ENCODE peak calls at places on chromosomes 13 and 19, in four cellular contexts. J, G, X and Q are unnamed samples.

GRCh38 chr19:29806098-29806866 is 5.5 kb upstream of the CCNE1 start:
- DNase-seq in J (no peak), X (peak), G (no peak), Q (no peak)

GRCh38 chr19:15448778-15449619 is 757 bp downstream of the WIZ start:
- DNase-seq in X (peak), J (no peak), G (no peak), Q (peak)

GRCh38 chr19:49421039-49421877 is 2.0 kb downstream of the PTH2 start:
- DNase-seq in J (no peak), G (no peak), X (peak), Q (no peak)

GRCh38 chr13:80259159-80259558 is 81.8 kb downstream of the SPRY2 start:
- DNase-seq in G (no peak), J (no peak), X (no peak), Q (no peak)

GRCh38 chr13:30376426-30377311 is 45.6 kb upstream of the UBE2L5 start:
- DNase-seq in J (peak), X (no peak), G (no peak), Q (peak)

GRCh38 chr19:8731428-8732169 is 10.2 kb downstream of the OR2Z1 start:
- DNase-seq in G (no peak), J (no peak), X (peak), Q (no peak)

GRCh38 chr13:46149272-46150133 is 32.5 kb downstream of the LCP1 start:
- DNase-seq in X (no peak), J (no peak), G (no peak), Q (no peak)

GRCh38 chr19:13154911-13155471 is 4.8 kb downstream of the IER2 start:
- DNase-seq in X (peak), J (no peak), G (no peak), Q (no peak)

GRCh38 chr13:110456550-110456949 is 105.0 kb downstream of the RAB20 start:
- DNase-seq in J (no peak), G (no peak), X (no peak), Q (no peak)

GRCh38 chr13:75876371-75877050 is 240.4 kb downstream of the LMO7 start:
- DNase-seq in G (peak), J (peak), X (peak), Q (peak)

GRCh38 chr13:44396963-44397580 is 23.4 kb downstream of the SERP2 start:
- DNase-seq in G (no peak), X (peak), J (no peak), Q (no peak)

GRCh38 chr19:34332027-34332786 is 32.8 kb upstream of the GPI start:
- DNase-seq in J (no peak), G (no peak), X (no peak), Q (no peak)

GRCh38 chr13:91368676-91369425 is 21.4 kb downstream of the MIR17HG start:
- DNase-seq in G (no peak), X (no peak), J (no peak), Q (no peak)

GRCh38 chr19:13839193-13839937 is 37.6 kb upstream of the NANOS3 start:
- DNase-seq in X (peak), J (peak), G (peak), Q (peak)

GRCh38 chr19:45038931-45039893 is at the start of gene CLASRP:
- DNase-seq in G (peak), J (peak), X (peak), Q (peak)

GRCh38 chr13:97221046-97221445 is 1.1 kb upstream of the MBNL2 start:
- DNase-seq in X (no peak), J (no peak), G (no peak), Q (no peak)

GRCh38 chr13:66660013-66660804 is 569.9 kb downstream of the PCDH9 start:
- DNase-seq in G (no peak), J (no peak), X (no peak), Q (no peak)

GRCh38 chr19:56294557-56294956 is 20.1 kb downstream of the ZSCAN5A start:
- DNase-seq in J (no peak), X (no peak), G (no peak), Q (no peak)

GRCh38 chr13:93248627-93249047 is 22.0 kb downstream of the GPC6 start:
- DNase-seq in X (no peak), J (no peak), G (no peak), Q (no peak)
- TF ChIP-seq SPI1 in X (no peak), J (no peak), G (no peak), Q (no peak)

DNA sequence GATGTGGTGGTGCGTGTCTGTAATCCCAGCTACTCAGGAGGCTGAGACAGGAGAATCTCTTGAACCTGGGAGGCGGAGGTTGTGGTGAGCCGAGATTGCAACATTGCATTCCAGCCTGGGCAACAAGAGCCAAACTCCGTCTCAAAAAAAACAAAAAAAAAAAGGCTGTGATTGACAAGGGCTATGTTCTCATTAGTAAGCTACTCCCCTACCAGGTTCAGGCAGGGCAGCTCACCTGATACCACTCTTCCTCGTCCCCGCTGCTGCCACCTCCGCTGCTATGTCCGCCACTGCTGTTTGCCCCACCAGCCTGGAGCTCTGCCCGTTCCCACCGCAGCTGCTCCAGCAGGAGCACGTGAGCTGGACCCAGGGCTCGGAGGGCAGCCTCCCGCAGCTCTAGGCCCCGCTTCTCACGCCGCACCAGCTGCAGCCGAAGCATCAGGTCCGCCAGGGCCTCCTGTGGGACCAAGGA is 9.4 kb downstream of the USHBP1 start:
- DNase-seq in G (no peak), J (no peak), X (no peak), Q (no peak)
- TF ChIP-seq SPI1 in G (no peak), J (no peak), X (no peak), Q (no peak)

GRCh38 chr13:51297556-51297955 is 41.9 kb upstream of the SERPINE3 start:
- DNase-seq in G (no peak), X (no peak), J (no peak), Q (no peak)
- TF ChIP-seq SPI1 in G (no peak), X (no peak), J (no peak), Q (no peak)

GRCh38 chr13:50845211-50845610 is 1.7 kb upstream of the DLEU7 start:
- DNase-seq in J (no peak), G (no peak), X (no peak), Q (no peak)

GRCh38 chr13:50844181-50844875 is 836 bp upstream of the DLEU7 start:
- DNase-seq in G (no peak), X (no peak), J (no peak), Q (no peak)

GRCh38 chr13:50843256-50844043 is at the start of gene DLEU7:
- DNase-seq in X (no peak), J (no peak), G (no peak), Q (no peak)

GRCh38 chr13:50842246-50842645 is 1.2 kb downstream of the DLEU7 start:
- DNase-seq in X (no peak), J (no peak), G (no peak), Q (no peak)

GRCh38 chr13:50842711-50843255 is 709 bp downstream of the DLEU7 start:
- DNase-seq in X (no peak), G (no peak), J (no peak), Q (no peak)
- TF ChIP-seq SPI1 in X (no peak), G (no peak), J (no peak), Q (no peak)

GRCh38 chr19:5247957-5248705 is 92.5 kb downstream of the PTPRS start:
- DNase-seq in X (no peak), J (no peak), G (no peak), Q (no peak)

GRCh38 chr19:5250127-5250659 is 90.4 kb downstream of the PTPRS start:
- DNase-seq in X (no peak), J (no peak), G (no peak), Q (no peak)

GRCh38 chr19:5246554-5247155 is 94.0 kb downstream of the PTPRS start:
- DNase-seq in J (no peak), G (no peak), X (no peak), Q (no peak)

GRCh38 chr19:5251096-5252065 is 89.2 kb downstream of the PTPRS start:
- DNase-seq in J (no peak), G (no peak), X (no peak), Q (no peak)

DNA sequence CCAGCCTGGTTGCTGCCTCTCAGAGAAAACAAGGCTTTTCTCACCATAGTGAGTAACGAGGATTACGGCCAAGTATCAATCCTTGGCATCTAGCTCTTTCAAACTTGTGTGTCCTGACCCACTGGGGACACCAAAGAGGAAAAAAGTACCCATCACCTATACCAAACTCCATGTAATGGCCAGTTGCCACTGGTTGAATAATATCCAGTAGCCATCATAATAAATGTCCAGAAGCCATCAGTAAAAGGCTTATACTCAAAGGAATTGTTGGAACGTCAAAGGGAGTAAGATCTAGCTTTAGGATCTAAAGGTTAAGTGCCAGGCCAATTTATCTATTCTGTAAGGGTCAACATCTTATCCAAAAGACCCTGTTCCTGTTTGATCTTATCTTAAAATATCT is 91.1 kb downstream of the PTPRS start:
- DNase-seq in G (no peak), J (no peak), X (no peak), Q (no peak)
- TF ChIP-seq SPI1 in G (no peak), J (no peak), X (no peak), Q (no peak)

GRCh38 chr19:35512831-35513230 is 618 bp downstream of the DMKN start:
- DNase-seq in X (no peak), G (no peak), J (no peak), Q (no peak)

GRCh38 chr19:35513231-35513974 is at the start of gene DMKN:
- DNase-seq in X (peak), J (no peak), G (no peak), Q (no peak)

GRCh38 chr19:35509861-35510625 is 3.4 kb downstream of the DMKN start:
- DNase-seq in X (peak), J (no peak), G (peak), Q (peak)

GRCh38 chr19:35510626-35510964 is 2.9 kb downstream of the DMKN start:
- DNase-seq in J (no peak), X (no peak), G (no peak), Q (no peak)

DNA sequence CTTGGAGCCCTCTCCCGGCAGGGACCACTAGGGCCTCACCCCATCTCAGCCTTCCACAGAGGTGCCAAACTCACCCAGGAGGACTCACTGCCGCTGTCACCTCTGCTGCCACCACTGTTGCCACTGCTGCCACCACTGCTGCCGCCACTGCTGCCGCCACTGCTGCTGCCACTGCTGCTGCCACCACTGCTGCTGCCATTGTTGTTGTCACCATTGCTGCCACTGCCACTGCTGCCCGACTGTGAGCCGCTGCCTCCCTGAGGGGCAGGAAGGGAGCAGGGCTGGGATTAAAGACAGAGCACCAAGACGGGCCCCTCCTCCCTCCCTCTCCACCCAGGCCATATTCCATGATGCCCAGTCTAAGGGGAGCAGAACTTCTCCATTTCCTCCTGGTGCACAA is 2.1 kb downstream of the DMKN start:
- DNase-seq in J (no peak), X (no peak), G (no peak), Q (no peak)
- TF ChIP-seq SPI1 in J (no peak), X (no peak), G (no peak), Q (no peak)

DNA sequence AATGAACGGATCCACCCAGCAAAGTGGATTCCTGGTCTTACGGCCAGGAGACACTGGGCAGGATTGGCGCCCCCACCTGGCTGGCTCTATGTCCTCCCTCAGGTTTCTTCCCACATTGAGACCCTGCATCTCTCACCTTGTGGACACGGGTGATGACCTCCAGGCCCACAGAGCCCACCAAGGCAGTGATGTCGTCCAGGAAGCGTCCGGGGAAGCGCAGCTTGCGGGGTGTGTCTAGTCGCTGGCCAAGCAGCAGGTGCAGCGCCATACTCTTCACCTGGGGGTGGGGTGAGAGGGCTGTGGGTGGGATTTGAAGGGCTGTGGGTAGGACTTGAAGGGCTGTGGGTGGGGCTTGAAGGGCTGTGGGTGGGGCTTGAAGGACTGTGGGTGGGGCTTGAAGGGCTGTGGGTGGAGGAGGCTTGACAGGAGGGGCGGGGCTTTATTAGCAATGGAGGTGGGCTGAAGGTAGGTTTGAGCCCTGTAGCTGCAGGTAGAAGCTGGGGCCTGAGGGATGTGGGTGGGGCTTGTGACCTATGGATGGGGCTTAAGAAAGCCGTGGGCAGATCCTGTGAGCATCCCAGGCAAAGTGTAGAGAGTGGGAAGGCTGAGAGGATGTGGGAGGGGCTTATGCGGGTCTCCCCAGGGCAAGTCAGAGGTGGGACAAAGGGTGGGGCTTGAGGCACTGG is 12.1 kb upstream of the ANGPTL8 start:
- DNase-seq in J (no peak), X (peak), G (no peak), Q (no peak)
- TF ChIP-seq SPI1 in J (no peak), X (no peak), G (no peak), Q (no peak)

DNA sequence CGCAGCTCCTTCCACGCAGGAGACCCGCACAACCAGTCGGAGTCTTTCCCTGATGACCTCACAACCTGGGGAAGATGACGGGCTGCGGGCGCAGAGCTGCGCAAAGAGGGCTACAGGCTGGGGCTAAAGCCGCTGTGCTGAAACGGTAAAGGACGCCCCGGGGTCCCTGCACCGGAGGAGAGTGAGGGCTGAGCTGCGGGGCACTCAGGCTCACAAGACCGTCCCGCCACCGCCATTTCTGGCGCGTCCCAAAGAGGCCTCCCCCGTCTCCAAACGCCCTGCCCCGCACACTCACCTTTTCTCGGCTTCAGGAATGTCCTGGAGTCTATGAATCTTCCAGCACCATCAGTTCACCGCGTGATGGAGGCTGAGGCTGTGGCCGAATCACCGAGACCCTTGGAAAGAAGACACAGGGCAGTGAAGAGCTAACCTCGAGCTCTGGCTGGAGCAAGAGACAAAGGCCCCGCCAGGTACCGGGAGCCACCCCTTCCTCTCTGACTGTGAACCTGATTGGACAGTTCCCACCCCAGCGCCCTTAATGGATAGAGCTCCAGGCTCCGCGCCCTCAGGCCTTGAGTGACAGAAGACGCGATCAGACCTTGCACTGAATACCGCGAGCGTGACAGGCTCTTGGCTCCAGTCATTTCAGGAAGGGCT is 41.8 kb upstream of the ZNF429 start:
- DNase-seq in X (peak), J (no peak), G (no peak), Q (no peak)
- TF ChIP-seq SPI1 in X (no peak), J (no peak), G (no peak), Q (no peak)

GRCh38 chr19:10751109-10751972 is 33.5 kb downstream of the DNM2 start:
- DNase-seq in J (no peak), X (no peak), G (peak), Q (no peak)
- TF ChIP-seq SPI1 in J (no peak), X (peak), G (peak), Q (no peak)

DNA sequence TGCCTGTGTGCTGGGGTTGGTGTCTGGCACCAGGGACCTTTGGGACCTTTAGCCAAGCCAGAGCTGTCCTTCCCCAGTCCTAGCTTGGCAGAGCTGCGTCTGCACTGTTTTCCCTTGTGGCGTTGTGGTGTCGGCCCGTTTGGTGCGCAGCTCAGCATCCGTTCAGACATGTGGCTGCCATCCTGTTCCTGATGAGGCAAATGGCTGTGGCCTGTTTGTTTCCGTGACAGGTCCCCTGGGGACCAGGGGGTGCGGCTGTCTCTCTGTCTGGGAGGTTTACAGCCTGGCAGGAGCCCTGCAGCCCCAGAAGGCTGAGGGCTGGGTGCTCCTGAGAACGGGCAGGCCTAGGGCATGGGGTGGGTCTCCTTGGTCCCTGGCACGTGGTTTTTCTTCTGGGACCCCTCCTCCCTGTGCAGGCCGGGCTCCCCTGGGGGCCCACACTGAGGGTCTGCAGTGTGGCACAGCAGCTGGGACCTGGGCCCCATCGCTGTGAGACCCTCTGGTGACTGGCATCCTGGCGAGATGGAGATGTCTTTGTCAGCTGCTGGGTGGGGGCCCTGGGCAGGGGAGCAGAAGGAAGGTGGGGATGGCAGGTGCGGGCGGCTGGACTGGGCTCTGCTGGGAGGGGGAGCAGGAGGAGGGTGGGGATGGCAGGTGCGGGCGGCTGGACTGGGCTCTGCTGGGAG is 4.0 kb downstream of the SPPL2B start:
- DNase-seq in X (no peak), G (no peak), J (peak), Q (peak)
- TF ChIP-seq SPI1 in X (no peak), G (no peak), J (no peak), Q (no peak)